ENCODE peak calls at places on chromosomes 4 and X, in seven cellular contexts. H is SK-N-SH, G is GM12878, L is HCT116, Z is HepG2, B is K562, I is H1. R is an unnamed sample.

GRCh38 chrX:40943093-40943641 is 142.1 kb upstream of the USP9X start:
- DNase-seq in H (peak; percentile 22), G (no peak), L (no peak), Z (no peak), B (no peak), I (no peak), R (no peak)

GRCh38 chr4:66178901-66179300 is 508.6 kb upstream of the EPHA5 start:
- DNase-seq in H (no peak), G (no peak), L (no peak), Z (no peak), B (no peak), I (no peak), R (peak; percentile 1)

GRCh38 chr4:126123933-126124332 is 809.2 kb downstream of the FAT4 start:
- DNase-seq in H (no peak), G (no peak), L (no peak), Z (no peak), B (no peak), I (no peak), R (no peak)

GRCh38 chr4:24770111-24770584 is 25.2 kb upstream of the SOD3 start:
- DNase-seq in H (no peak), G (peak; percentile 39), L (peak; percentile 33), Z (no peak), B (peak; percentile 10), I (no peak), R (no peak)

GRCh38 chr4:12486995-12487394 is 997.1 kb downstream of the RAB28 start:
- DNase-seq in H (no peak), G (no peak), L (no peak), Z (no peak), B (no peak), I (no peak), R (no peak)

GRCh38 chr4:38565271-38566199 is 98.5 kb upstream of the KLF3 start:
- DNase-seq in H (no peak), G (no peak), L (no peak), Z (no peak), B (no peak), I (no peak), R (peak; percentile 39)

GRCh38 chr4:15778742-15779231 is 659 bp downstream of the CD38 start:
- DNase-seq in H (no peak), G (no peak), L (no peak), Z (no peak), B (no peak), I (peak; percentile 53), R (no peak)

GRCh38 chrX:134377537-134377936 is 82.4 kb upstream of the HPRT1 start:
- DNase-seq in H (peak; percentile 37), G (no peak), L (no peak), Z (peak; percentile 48), B (no peak), I (no peak), R (peak; percentile 47)

GRCh38 chrX:40104649-40105015 is 6.9 kb upstream of the BCOR start:
- DNase-seq in H (peak; percentile 60), G (no peak), L (no peak), Z (no peak), B (no peak), I (no peak), R (no peak)

GRCh38 chrX:123171781-123172180 is 12.3 kb upstream of the GRIA3 start:
- DNase-seq in H (no peak), G (no peak), L (no peak), Z (no peak), B (no peak), I (no peak), R (no peak)

GRCh38 chr4:119037709-119038463 is 97.7 kb upstream of the MYOZ2 start:
- DNase-seq in H (no peak), G (peak; percentile 7), L (no peak), Z (no peak), B (no peak), I (no peak), R (no peak)

GRCh38 chrX:48972214-48973164 is 845 bp upstream of the KCND1 start:
- DNase-seq in H (peak; percentile 70), G (no peak), L (peak; percentile 10), Z (peak; percentile 16), B (peak; percentile 72), I (peak; percentile 54), R (peak; percentile 29)

GRCh38 chr4:122577808-122578781 is 42.8 kb downstream of the IL21 start:
- DNase-seq in H (peak; percentile 50), G (no peak), L (peak; percentile 48), Z (peak; percentile 41), B (peak; percentile 66), I (peak; percentile 64), R (peak; percentile 24)

GRCh38 chr4:972651-973424 is 531 bp downstream of the DGKQ start:
- DNase-seq in H (peak; percentile 72), G (no peak), L (no peak), Z (no peak), B (peak; percentile 74), I (peak; percentile 78), R (peak; percentile 33)

GRCh38 chrX:119272882-119273806 is 37.1 kb downstream of the PGRMC1 start:
- DNase-seq in H (peak; percentile 27), G (no peak), L (no peak), Z (no peak), B (no peak), I (peak; percentile 71), R (no peak)

GRCh38 chr4:150805183-150806025 is 209.7 kb downstream of the LRBA start:
- DNase-seq in H (no peak), G (no peak), L (no peak), Z (peak; percentile 43), B (no peak), I (no peak), R (no peak)

GRCh38 chrX:132559101-132559500 is 70.3 kb upstream of the MBNL3 start:
- DNase-seq in H (no peak), G (no peak), L (no peak), Z (peak; percentile 33), B (no peak), I (no peak), R (no peak)

GRCh38 chr4:185424905-185425599 is 712 bp downstream of the UFSP2 start:
- DNase-seq in H (no peak), G (no peak), L (no peak), Z (peak; percentile 1), B (no peak), I (no peak), R (peak; percentile 50)

GRCh38 chrX:2609431-2610238 is 81.5 kb upstream of the CD99 start:
- DNase-seq in H (no peak), G (no peak), L (no peak), Z (no peak), B (no peak), I (no peak), R (no peak)

GRCh38 chr4:48345542-48345941 is 4.2 kb downstream of the SLAIN2 start:
- DNase-seq in H (no peak), G (no peak), L (no peak), Z (no peak), B (no peak), I (no peak), R (no peak)

GRCh38 chr4:94500696-94501095 is 49.0 kb downstream of the PDLIM5 start:
- DNase-seq in H (no peak), G (no peak), L (no peak), Z (no peak), B (no peak), I (no peak), R (no peak)

GRCh38 chr4:6668391-6668790 is 25.3 kb upstream of the S100P start:
- DNase-seq in H (no peak), G (no peak), L (no peak), Z (no peak), B (no peak), I (no peak), R (no peak)
- TF ChIP-seq JUND in H (no peak), G (no peak), L (no peak), Z (no peak), B (no peak), I (no peak), R (no peak)

GRCh38 chr4:106325800-106326199 is 9.4 kb downstream of the AIMP1 start:
- DNase-seq in H (no peak), G (no peak), L (no peak), Z (no peak), B (no peak), I (no peak), R (no peak)

GRCh38 chr4:106334732-106335131 is 18.4 kb downstream of the AIMP1 start:
- DNase-seq in H (no peak), G (no peak), L (no peak), Z (no peak), B (no peak), I (no peak), R (no peak)

GRCh38 chr4:106333186-106333585 is 16.8 kb downstream of the AIMP1 start:
- DNase-seq in H (no peak), G (no peak), L (no peak), Z (peak; percentile 46), B (no peak), I (no peak), R (no peak)

DNA sequence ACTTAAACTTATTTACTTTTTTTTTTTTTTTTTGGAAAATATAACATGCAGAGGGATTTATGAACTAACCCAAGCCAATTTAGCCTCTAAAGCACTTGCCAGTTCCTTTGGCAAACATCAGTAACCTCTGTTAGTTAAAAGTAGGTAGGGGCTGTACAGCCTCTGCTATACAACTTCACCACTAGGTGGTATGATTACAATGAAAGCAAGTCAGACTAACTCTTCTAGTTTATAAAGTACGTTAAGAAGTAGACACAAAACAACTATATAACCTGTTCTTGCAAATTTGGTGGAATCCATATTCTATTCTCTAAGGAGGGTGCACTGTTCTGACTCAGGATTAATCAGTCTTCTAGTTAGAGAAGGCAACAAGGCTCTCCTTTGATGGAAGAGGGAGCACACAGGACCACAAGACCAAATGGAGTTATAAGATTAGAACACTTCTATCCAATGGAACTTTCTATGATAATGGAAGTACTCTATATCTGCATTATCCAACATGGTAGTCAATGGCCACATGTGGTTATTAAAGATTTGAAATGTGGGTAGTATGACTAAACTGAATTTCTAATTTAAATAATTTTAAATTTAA is 12.8 kb downstream of the AIMP1 start:
- DNase-seq in H (peak; percentile 44), G (no peak), L (peak; percentile 28), Z (peak; percentile 57), B (peak; percentile 36), I (no peak), R (peak; percentile 18)
- TF ChIP-seq JUND in H (no peak), G (no peak), L (no peak), Z (no peak), B (no peak), I (no peak), R (no peak)

DNA sequence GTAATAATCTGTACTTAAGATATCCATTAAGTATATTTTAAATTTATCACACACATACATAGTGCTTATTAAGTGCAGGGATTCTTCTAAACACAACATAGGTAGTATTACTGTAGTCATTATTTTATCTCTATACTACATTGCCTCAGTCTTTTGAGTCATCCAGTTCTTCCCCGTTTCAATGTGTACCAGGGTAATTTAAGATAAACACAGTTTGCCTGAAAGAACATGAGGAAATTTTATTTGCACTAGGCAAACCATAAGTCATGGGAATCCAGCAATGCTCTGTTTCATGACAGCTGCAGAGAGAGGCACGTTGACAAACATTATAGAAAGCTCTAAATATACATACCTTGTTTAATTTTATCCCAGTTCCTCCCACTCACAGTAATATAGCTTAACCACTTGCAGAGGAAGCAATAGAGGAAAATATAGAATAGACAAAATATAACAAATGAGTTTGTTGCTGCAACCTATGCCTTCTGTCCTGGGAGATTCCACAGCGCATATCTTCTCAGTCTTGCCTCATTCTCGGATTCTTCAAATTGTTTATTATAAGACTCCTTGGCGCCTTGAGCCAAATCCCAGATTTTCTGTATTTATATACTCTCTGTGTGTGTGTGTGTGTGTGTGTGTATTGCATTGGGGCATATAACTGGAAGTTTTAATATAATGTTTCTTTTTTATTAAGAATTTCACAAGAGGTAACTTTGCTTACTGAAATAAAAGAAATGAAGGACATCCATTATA is 258.6 kb downstream of the FAM133A start:
- DNase-seq in H (no peak), G (no peak), L (no peak), Z (no peak), B (no peak), I (no peak), R (peak; percentile 47)
- TF ChIP-seq JUND in H (no peak), G (no peak), L (no peak), Z (no peak), B (no peak), I (no peak), R (no peak)

GRCh38 chr4:8906668-8906970 is 35.0 kb upstream of the HMX1 start:
- DNase-seq in H (peak; percentile 26), G (no peak), L (no peak), Z (no peak), B (no peak), I (no peak), R (no peak)
- TF ChIP-seq JUND in H (no peak), G (no peak), L (no peak), Z (no peak), B (no peak), I (no peak), R (no peak)